ENCODE peak calls at places on chromosome 15, in seven cellular contexts. N is H9, C is mesendoderm, Y is trophoblast cell, G is mesenchymal stem cell, L is IMR-90, V is neuronal stem cell. S is an unnamed sample.

GRCh38 chr15:39411102-39411989 is 169.5 kb upstream of the THBS1 start:
- DNase-seq in N (no peak), G (no peak), C (no peak), Y (no peak), V (no peak), L (no peak), S (no peak)

GRCh38 chr15:35098737-35099136 is 13.6 kb upstream of the NANOGP8 start:
- DNase-seq in C (no peak), L (no peak), N (no peak), Y (no peak), V (no peak), G (no peak), S (no peak)

GRCh38 chr15:78216276-78217229 is 17.8 kb downstream of the ACSBG1 start:
- DNase-seq in C (no peak), V (no peak), N (no peak), G (no peak), Y (no peak), L (no peak), S (no peak)

GRCh38 chr15:39743611-39744010 is 39.0 kb downstream of the FSIP1 start:
- DNase-seq in C (no peak), N (no peak), L (no peak), V (no peak), Y (no peak), G (no peak), S (no peak)

GRCh38 chr15:100095896-100096600 is 245.7 kb downstream of the ADAMTS17 start:
- DNase-seq in N (no peak), G (no peak), Y (no peak), L (no peak), V (no peak), C (no peak), S (no peak)

GRCh38 chr15:99250001-99250400 is 620 bp upstream of the TTC23 start:
- DNase-seq in G (no peak), C (no peak), Y (peak; percentile 50), V (no peak), N (no peak), L (no peak), S (no peak)

GRCh38 chr15:100001405-100001804 is 268.2 kb upstream of the LYSMD4 start:
- DNase-seq in V (no peak), G (no peak), Y (no peak), N (no peak), L (no peak), C (no peak), S (no peak)

GRCh38 chr15:58903232-58903631 is 30.2 kb downstream of the SLTM start:
- DNase-seq in N (no peak), V (no peak), C (no peak), Y (peak; percentile 28), L (peak; percentile 13), G (peak; percentile 6), S (no peak)

GRCh38 chr15:71526061-71526460 is 284.3 kb upstream of the NR2E3 start:
- DNase-seq in N (no peak), G (peak; percentile 43), Y (peak; percentile 20), L (peak; percentile 40), C (peak; percentile 54), V (no peak), S (no peak)

GRCh38 chr15:77773003-77773402 is 140.3 kb upstream of the LINGO1 start:
- DNase-seq in L (no peak), Y (no peak), N (no peak), G (no peak), C (no peak), V (no peak), S (no peak)

GRCh38 chr15:96767703-96768434 is 437.4 kb downstream of the NR2F2 start:
- DNase-seq in N (no peak), Y (peak; percentile 98), G (no peak), V (no peak), L (no peak), C (peak; percentile 72), S (no peak)

GRCh38 chr15:89888214-89888804 is 5.5 kb downstream of the AP3S2 start:
- DNase-seq in V (no peak), Y (peak; percentile 46), N (no peak), C (peak; percentile 59), L (peak; percentile 90), G (peak; percentile 71), S (no peak)

GRCh38 chr15:33086500-33087141 is 107.9 kb downstream of the FMN1 start:
- DNase-seq in V (no peak), G (peak; percentile 65), L (peak; percentile 87), C (peak; percentile 63), Y (peak; percentile 74), N (no peak), S (no peak)

GRCh38 chr15:92111756-92112155 is 258.2 kb downstream of the SLCO3A1 start:
- DNase-seq in V (no peak), C (no peak), Y (no peak), G (no peak), N (no peak), L (no peak), S (no peak)

GRCh38 chr15:35506272-35506870 is 39.6 kb downstream of the DPH6 start:
- DNase-seq in G (no peak), L (no peak), Y (no peak), V (peak; percentile 1), C (no peak), N (no peak), S (no peak)

GRCh38 chr15:101446527-101447167 is 42.9 kb downstream of the PCSK6 start:
- DNase-seq in G (peak; percentile 84), L (no peak), Y (peak; percentile 47), N (no peak), C (no peak), V (no peak), S (no peak)

GRCh38 chr15:25439456-25439836 is 622 bp upstream of the UBE3A start:
- DNase-seq in G (no peak), Y (no peak), C (peak; percentile 51), N (no peak), V (peak; percentile 2), L (peak; percentile 10), S (no peak)

GRCh38 chr15:43854801-43855200 is 28.0 kb downstream of the WDR76 start:
- DNase-seq in G (peak; percentile 53), N (no peak), C (no peak), V (no peak), L (peak; percentile 15), Y (no peak), S (no peak)

GRCh38 chr15:28944696-28945300 is 59.0 kb downstream of the APBA2 start:
- DNase-seq in C (no peak), N (peak; percentile 15), L (no peak), G (no peak), V (no peak), Y (no peak), S (no peak)

GRCh38 chr15:29632671-29633406 is 189.4 kb downstream of the TJP1 start:
- DNase-seq in V (no peak), Y (no peak), C (no peak), N (no peak), G (no peak), L (no peak), S (peak; percentile 22)

GRCh38 chr15:52414936-52415335 is 113.7 kb downstream of the MYO5A start:
- DNase-seq in C (peak; percentile 38), L (no peak), G (no peak), Y (no peak), N (no peak), V (no peak), S (no peak)

GRCh38 chr15:69735126-69735525 is 282.5 kb downstream of the RPLP1 start:
- DNase-seq in C (peak; percentile 92), L (no peak), N (no peak), V (peak; percentile 29), G (peak; percentile 85), Y (peak; percentile 85), S (no peak)

GRCh38 chr15:46636220-46636619 is 1001.4 kb downstream of the SQOR start:
- DNase-seq in L (no peak), G (peak; percentile 46), V (no peak), C (peak; percentile 58), N (no peak), Y (peak; percentile 80), S (no peak)

DNA sequence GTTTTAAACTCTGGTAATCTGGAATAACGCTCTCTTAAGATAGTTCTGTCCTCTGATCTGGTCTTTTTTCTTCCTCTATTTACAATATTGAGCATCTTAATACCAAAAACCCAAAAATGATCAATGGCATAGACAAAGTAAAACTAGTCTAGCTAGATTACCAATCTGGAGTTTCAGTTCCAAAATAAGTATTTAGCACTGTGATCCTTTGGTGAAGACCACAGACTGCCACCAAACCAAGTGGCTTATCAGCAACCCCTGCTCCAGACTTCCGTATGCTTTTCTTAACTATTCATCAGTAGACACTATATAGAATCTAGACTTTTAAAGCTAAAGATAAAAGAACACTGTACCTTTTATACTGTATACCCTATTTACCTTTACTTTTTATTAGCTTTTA is 35.5 kb upstream of the MAN2C1 start:
- DNase-seq in Y (no peak), C (no peak), V (no peak), L (no peak), N (no peak), G (no peak), S (no peak)
- H2BK120ac ChIP-seq in Y (no peak overlapping the region), C (no peak overlapping the region), V (no peak overlapping the region), L (no peak overlapping the region), N (no peak overlapping the region), G (no peak overlapping the region), S (no peak overlapping the region)

GRCh38 chr15:81427176-81427575 is 53.2 kb upstream of the TMC3 start:
- DNase-seq in G (no peak), N (no peak), L (no peak), Y (no peak), V (no peak), C (no peak), S (no peak)
- H2BK120ac ChIP-seq in G (no peak overlapping the region), N (no peak overlapping the region), L (no peak overlapping the region), Y (no peak overlapping the region), V (no peak overlapping the region), C (no peak overlapping the region), S (no peak overlapping the region)

GRCh38 chr15:31488437-31489204 is 162.0 kb downstream of the KLF13 start:
- DNase-seq in V (peak; percentile 76), C (peak; percentile 89), L (peak; percentile 91), N (peak; percentile 82), Y (peak; percentile 45), G (peak; percentile 91), S (peak; percentile 58)

GRCh38 chr15:31489281-31489680 is 162.6 kb downstream of the KLF13 start:
- DNase-seq in N (peak; percentile 15), L (no peak), G (no peak), C (no peak), V (no peak), Y (no peak), S (no peak)

GRCh38 chr15:31486906-31487695 is 160.5 kb downstream of the KLF13 start:
- DNase-seq in N (peak; percentile 19), L (no peak), G (no peak), V (no peak), Y (no peak), C (no peak), S (no peak)

GRCh38 chr15:31487811-31488436 is 161.3 kb downstream of the KLF13 start:
- DNase-seq in Y (no peak), V (no peak), N (peak; percentile 39), L (peak; percentile 43), G (no peak), C (no peak), S (no peak)

GRCh38 chr15:31489801-31490646 is 163.4 kb downstream of the KLF13 start:
- DNase-seq in Y (peak; percentile 81), N (peak; percentile 58), V (no peak), L (peak; percentile 62), C (peak; percentile 63), G (peak; percentile 64), S (no peak)
- H2BK120ac ChIP-seq in Y (no peak overlapping the region), N (no peak overlapping the region), V (no peak overlapping the region), L (no peak overlapping the region), C (no peak overlapping the region), G (no peak overlapping the region), S (no peak overlapping the region)

GRCh38 chr15:95152741-95153140 is 921.4 kb downstream of the MCTP2 start:
- DNase-seq in C (no peak), N (no peak), Y (peak; percentile 56), L (no peak), V (no peak), G (no peak), S (no peak)
- H2BK120ac ChIP-seq in C (no peak overlapping the region), N (no peak overlapping the region), Y (no peak overlapping the region), L (no peak overlapping the region), V (no peak overlapping the region), G (no peak overlapping the region), S (no peak overlapping the region)

S was measured in H1.